ENCODE peak calls at places on chromosome 5, in nine cellular contexts. D, U, C, Y, N, S, L, P and Q are unnamed samples.

GRCh38 chr5:115297043-115297442 is 589 bp upstream of the CCDC112 start:
- DNase-seq in D (no peak), U (no peak), C (no peak), Y (no peak), N (no peak), S (no peak), L (no peak), P (no peak), Q (no peak)

GRCh38 chr5:141677415-141677814 is 4.6 kb downstream of the ARAP3 start:
- DNase-seq in D (no peak), U (no peak), C (no peak), Y (peak; percentile 45), N (no peak), S (no peak), L (no peak), P (peak; percentile 43), Q (no peak)

GRCh38 chr5:112657804-112658203 is 79.9 kb upstream of the APC start:
- DNase-seq in D (no peak), U (no peak), C (no peak), Y (no peak), N (no peak), S (no peak), L (no peak), P (no peak), Q (no peak)

GRCh38 chr5:67350185-67350584 is 153.6 kb upstream of the CD180 start:
- DNase-seq in D (no peak), U (no peak), C (no peak), Y (no peak), N (no peak), S (no peak), L (no peak), P (no peak), Q (no peak)

GRCh38 chr5:51881901-51882300 is 498.7 kb downstream of the ISL1 start:
- DNase-seq in D (no peak), U (no peak), C (no peak), Y (peak; percentile 60), N (no peak), S (no peak), L (no peak), P (no peak), Q (no peak)

GRCh38 chr5:116787570-116787969 is 212.9 kb upstream of the SEMA6A start:
- DNase-seq in D (no peak), U (no peak), C (no peak), Y (no peak), N (no peak), S (no peak), L (no peak), P (no peak), Q (no peak)

GRCh38 chr5:3105581-3105980 is 354.1 kb upstream of the IRX2 start:
- DNase-seq in D (no peak), U (no peak), C (no peak), Y (no peak), N (no peak), S (no peak), L (no peak), P (no peak), Q (no peak)

GRCh38 chr5:110072646-110073045 is 382.9 kb downstream of the MAN2A1 start:
- DNase-seq in D (no peak), U (no peak), C (no peak), Y (no peak), N (no peak), S (no peak), L (no peak), P (no peak), Q (no peak)

GRCh38 chr5:119343766-119344165 is 12.1 kb upstream of the TNFAIP8 start:
- DNase-seq in D (no peak), U (no peak), C (no peak), Y (no peak), N (no peak), S (no peak), L (no peak), P (no peak), Q (no peak)

GRCh38 chr5:77211013-77211690 is 672 bp downstream of the PDE8B start:
- DNase-seq in D (no peak), U (no peak), C (no peak), Y (peak; percentile 58), N (no peak), S (no peak), L (no peak), P (peak; percentile 50), Q (no peak)

GRCh38 chr5:142894749-142895148 is 124.6 kb downstream of the ARHGAP26 start:
- DNase-seq in D (no peak), U (no peak), C (no peak), Y (no peak), N (no peak), S (no peak), L (no peak), P (no peak), Q (no peak)

GRCh38 chr5:36733183-36733582 is 126.8 kb downstream of the SLC1A3 start:
- DNase-seq in D (no peak), U (no peak), C (no peak), Y (no peak), N (no peak), S (no peak), L (no peak), P (no peak), Q (no peak)

GRCh38 chr5:132264546-132265335 is 7.2 kb downstream of the PDLIM4 start:
- DNase-seq in D (no peak), U (no peak), C (no peak), Y (no peak), N (no peak), S (peak; percentile 37), L (no peak), P (no peak), Q (no peak)

GRCh38 chr5:87906962-87907361 is 361.7 kb downstream of the TMEM161B start:
- DNase-seq in D (no peak), U (no peak), C (no peak), Y (no peak), N (no peak), S (no peak), L (no peak), P (no peak), Q (no peak)

GRCh38 chr5:173466227-173466626 is 138.0 kb upstream of the STC2 start:
- DNase-seq in D (no peak), U (no peak), C (no peak), Y (no peak), N (no peak), S (no peak), L (no peak), P (no peak), Q (no peak)

GRCh38 chr5:10030219-10030831 is 219.4 kb downstream of the ATPSCKMT start:
- DNase-seq in D (no peak), U (no peak), C (peak; percentile 18), Y (no peak), N (no peak), S (no peak), L (no peak), P (peak; percentile 18), Q (no peak)

GRCh38 chr5:1934056-1934394 is 51.3 kb upstream of the IRX4 start:
- DNase-seq in D (no peak), U (no peak), C (no peak), Y (no peak), N (no peak), S (no peak), L (no peak), P (no peak), Q (no peak)

GRCh38 chr5:32326216-32326772 is 13.6 kb upstream of the MTMR12 start:
- DNase-seq in D (no peak), U (no peak), C (no peak), Y (no peak), N (no peak), S (no peak), L (no peak), P (no peak), Q (no peak)

GRCh38 chr5:143030349-143030748 is 260.2 kb downstream of the ARHGAP26 start:
- DNase-seq in D (no peak), U (no peak), C (no peak), Y (no peak), N (no peak), S (no peak), L (no peak), P (no peak), Q (no peak)

GRCh38 chr5:132859889-132860437 is 6.3 kb downstream of the GDF9 start:
- DNase-seq in D (no peak), U (no peak), C (no peak), Y (no peak), N (no peak), S (no peak), L (no peak), P (no peak), Q (no peak)

GRCh38 chr5:134145779-134146581 is 30.8 kb downstream of the SKP1 start:
- DNase-seq in D (peak; percentile 74), U (peak; percentile 85), C (peak; percentile 84), Y (peak; percentile 79), N (peak; percentile 57), S (peak; percentile 82), L (peak; percentile 84), P (peak; percentile 91), Q (peak; percentile 72)